ENCODE peak calls at places on chromosomes 5 and 9, in nine cellular contexts. One of them, this sample, is unnamed.

GRCh38 chr5:152274206-152274605 is 130.9 kb downstream of the NMUR2 start:
- DNase-seq in HFFc6: no peak
- DNase-seq in GM06990: no peak
- DNase-seq in stimulated activated naive CD4-positive, alpha-beta T cell: no peak
- DNase-seq in fibroblast of the aortic adventitia: no peak
- DNase-seq in LHCN-M2: no peak
- DNase-seq in globus pallidus: no peak
- DNase-seq in NCI-H1417: no peak
- DNase-seq in NCI-H1436 treated with DMSO at 0.1 percent for 48 hours: no peak
- DNase-seq in this sample: no peak

GRCh38 chr5:147040856-147041255 is 162.3 kb upstream of the PPP2R2B start:
- DNase-seq in HFFc6: no peak
- DNase-seq in stimulated activated naive CD4-positive, alpha-beta T cell: no peak
- DNase-seq in GM06990: no peak
- DNase-seq in LHCN-M2: no peak
- DNase-seq in globus pallidus: no peak
- DNase-seq in NCI-H1417: no peak
- DNase-seq in fibroblast of the aortic adventitia: no peak
- DNase-seq in NCI-H1436 treated with DMSO at 0.1 percent for 48 hours: no peak
- DNase-seq in this sample: no peak

GRCh38 chr9:88425538-88425950 is 37.3 kb downstream of the SPIN1 start:
- DNase-seq in HFFc6: no peak
- DNase-seq in NCI-H1417: no peak
- DNase-seq in globus pallidus: no peak
- DNase-seq in fibroblast of the aortic adventitia: peak
- DNase-seq in GM06990: no peak
- DNase-seq in NCI-H1436 treated with DMSO at 0.1 percent for 48 hours: no peak
- DNase-seq in stimulated activated naive CD4-positive, alpha-beta T cell: no peak
- DNase-seq in LHCN-M2: peak
- DNase-seq in this sample: peak

GRCh38 chr5:36364473-36364872 is 62.8 kb upstream of the RANBP3L start:
- DNase-seq in globus pallidus: no peak
- DNase-seq in stimulated activated naive CD4-positive, alpha-beta T cell: no peak
- DNase-seq in NCI-H1436 treated with DMSO at 0.1 percent for 48 hours: no peak
- DNase-seq in fibroblast of the aortic adventitia: no peak
- DNase-seq in HFFc6: no peak
- DNase-seq in LHCN-M2: no peak
- DNase-seq in NCI-H1417: no peak
- DNase-seq in GM06990: no peak
- DNase-seq in this sample: no peak

GRCh38 chr9:131616983-131617604 is 71.8 kb downstream of the PRRT1B start:
- DNase-seq in LHCN-M2: no peak
- DNase-seq in stimulated activated naive CD4-positive, alpha-beta T cell: no peak
- DNase-seq in fibroblast of the aortic adventitia: peak
- DNase-seq in globus pallidus: no peak
- DNase-seq in HFFc6: no peak
- DNase-seq in NCI-H1436 treated with DMSO at 0.1 percent for 48 hours: no peak
- DNase-seq in NCI-H1417: no peak
- DNase-seq in GM06990: no peak
- DNase-seq in this sample: no peak

GRCh38 chr9:132193227-132194110 is 31.6 kb downstream of the NTNG2 start:
- DNase-seq in stimulated activated naive CD4-positive, alpha-beta T cell: no peak
- DNase-seq in globus pallidus: peak
- DNase-seq in NCI-H1436 treated with DMSO at 0.1 percent for 48 hours: no peak
- DNase-seq in GM06990: no peak
- DNase-seq in NCI-H1417: no peak
- DNase-seq in fibroblast of the aortic adventitia: no peak
- DNase-seq in HFFc6: no peak
- DNase-seq in LHCN-M2: no peak
- DNase-seq in this sample: no peak

GRCh38 chr5:75660678-75661465 is 49.6 kb downstream of the ANKDD1B start:
- DNase-seq in HFFc6: no peak
- DNase-seq in stimulated activated naive CD4-positive, alpha-beta T cell: no peak
- DNase-seq in LHCN-M2: no peak
- DNase-seq in globus pallidus: no peak
- DNase-seq in NCI-H1436 treated with DMSO at 0.1 percent for 48 hours: no peak
- DNase-seq in fibroblast of the aortic adventitia: no peak
- DNase-seq in GM06990: peak
- DNase-seq in NCI-H1417: no peak
- DNase-seq in this sample: no peak

GRCh38 chr9:99820330-99821186 is 1.1 kb upstream of the NR4A3 start:
- DNase-seq in NCI-H1436 treated with DMSO at 0.1 percent for 48 hours: no peak
- DNase-seq in stimulated activated naive CD4-positive, alpha-beta T cell: peak
- DNase-seq in NCI-H1417: peak
- DNase-seq in fibroblast of the aortic adventitia: peak
- DNase-seq in globus pallidus: peak
- DNase-seq in GM06990: no peak
- DNase-seq in LHCN-M2: peak
- DNase-seq in HFFc6: peak
- DNase-seq in this sample: peak

GRCh38 chr5:141517902-141518610 is 29.2 kb downstream of the PCDHGC5 start:
- DNase-seq in LHCN-M2: peak
- DNase-seq in globus pallidus: no peak
- DNase-seq in fibroblast of the aortic adventitia: peak
- DNase-seq in NCI-H1436 treated with DMSO at 0.1 percent for 48 hours: no peak
- DNase-seq in HFFc6: peak
- DNase-seq in GM06990: no peak
- DNase-seq in NCI-H1417: no peak
- DNase-seq in stimulated activated naive CD4-positive, alpha-beta T cell: no peak
- DNase-seq in this sample: peak

GRCh38 chr5:82278711-82279370 is 687 bp upstream of the RPS23 start:
- DNase-seq in GM06990: no peak
- DNase-seq in stimulated activated naive CD4-positive, alpha-beta T cell: no peak
- DNase-seq in NCI-H1436 treated with DMSO at 0.1 percent for 48 hours: no peak
- DNase-seq in NCI-H1417: no peak
- DNase-seq in HFFc6: no peak
- DNase-seq in LHCN-M2: no peak
- DNase-seq in globus pallidus: no peak
- DNase-seq in fibroblast of the aortic adventitia: no peak
- DNase-seq in this sample: no peak

GRCh38 chr5:169027456-169028118 is 273.4 kb downstream of the SLIT3 start:
- DNase-seq in HFFc6: no peak
- DNase-seq in globus pallidus: no peak
- DNase-seq in stimulated activated naive CD4-positive, alpha-beta T cell: no peak
- DNase-seq in NCI-H1436 treated with DMSO at 0.1 percent for 48 hours: no peak
- DNase-seq in NCI-H1417: no peak
- DNase-seq in LHCN-M2: no peak
- DNase-seq in GM06990: no peak
- DNase-seq in fibroblast of the aortic adventitia: no peak
- DNase-seq in this sample: no peak

GRCh38 chr5:116406306-116407041 is 168.1 kb downstream of the SEMA6A start:
- DNase-seq in fibroblast of the aortic adventitia: no peak
- DNase-seq in GM06990: no peak
- DNase-seq in LHCN-M2: no peak
- DNase-seq in NCI-H1417: no peak
- DNase-seq in NCI-H1436 treated with DMSO at 0.1 percent for 48 hours: no peak
- DNase-seq in stimulated activated naive CD4-positive, alpha-beta T cell: no peak
- DNase-seq in HFFc6: no peak
- DNase-seq in globus pallidus: no peak
- DNase-seq in this sample: no peak

GRCh38 chr5:35198096-35198495 is 32.2 kb downstream of the PRLR start:
- DNase-seq in fibroblast of the aortic adventitia: peak
- DNase-seq in stimulated activated naive CD4-positive, alpha-beta T cell: no peak
- DNase-seq in NCI-H1417: peak
- DNase-seq in globus pallidus: no peak
- DNase-seq in HFFc6: peak
- DNase-seq in LHCN-M2: peak
- DNase-seq in GM06990: no peak
- DNase-seq in NCI-H1436 treated with DMSO at 0.1 percent for 48 hours: no peak
- DNase-seq in this sample: peak

GRCh38 chr9:91298304-91298703 is 63.4 kb downstream of the AUH start:
- DNase-seq in HFFc6: no peak
- DNase-seq in globus pallidus: no peak
- DNase-seq in GM06990: no peak
- DNase-seq in LHCN-M2: peak
- DNase-seq in stimulated activated naive CD4-positive, alpha-beta T cell: no peak
- DNase-seq in fibroblast of the aortic adventitia: peak
- DNase-seq in NCI-H1436 treated with DMSO at 0.1 percent for 48 hours: no peak
- DNase-seq in NCI-H1417: no peak
- DNase-seq in this sample: no peak

GRCh38 chr5:149403923-149404745 is 25.0 kb upstream of the IL17B start:
- DNase-seq in NCI-H1417: no peak
- DNase-seq in globus pallidus: no peak
- DNase-seq in stimulated activated naive CD4-positive, alpha-beta T cell: no peak
- DNase-seq in fibroblast of the aortic adventitia: peak
- DNase-seq in GM06990: no peak
- DNase-seq in NCI-H1436 treated with DMSO at 0.1 percent for 48 hours: no peak
- DNase-seq in HFFc6: peak
- DNase-seq in LHCN-M2: peak
- DNase-seq in this sample: peak

GRCh38 chr5:77356740-77357139 is 135.4 kb downstream of the WDR41 start:
- DNase-seq in NCI-H1436 treated with DMSO at 0.1 percent for 48 hours: no peak
- DNase-seq in LHCN-M2: no peak
- DNase-seq in GM06990: peak
- DNase-seq in globus pallidus: no peak
- DNase-seq in stimulated activated naive CD4-positive, alpha-beta T cell: no peak
- DNase-seq in NCI-H1417: no peak
- DNase-seq in HFFc6: peak
- DNase-seq in fibroblast of the aortic adventitia: no peak
- DNase-seq in this sample: peak

GRCh38 chr9:105967798-105968197 is 273.5 kb downstream of the TMEM38B start:
- DNase-seq in NCI-H1417: no peak
- DNase-seq in LHCN-M2: no peak
- DNase-seq in fibroblast of the aortic adventitia: no peak
- DNase-seq in GM06990: no peak
- DNase-seq in globus pallidus: peak
- DNase-seq in HFFc6: no peak
- DNase-seq in stimulated activated naive CD4-positive, alpha-beta T cell: no peak
- DNase-seq in NCI-H1436 treated with DMSO at 0.1 percent for 48 hours: no peak
- DNase-seq in this sample: no peak

GRCh38 chr9:72577212-72577753 is 55.9 kb downstream of the TMC1 start:
- DNase-seq in HFFc6: peak
- DNase-seq in globus pallidus: no peak
- DNase-seq in fibroblast of the aortic adventitia: peak
- DNase-seq in NCI-H1417: no peak
- DNase-seq in GM06990: no peak
- DNase-seq in stimulated activated naive CD4-positive, alpha-beta T cell: no peak
- DNase-seq in NCI-H1436 treated with DMSO at 0.1 percent for 48 hours: no peak
- DNase-seq in LHCN-M2: peak
- DNase-seq in this sample: peak

GRCh38 chr5:126852104-126852531 is 75.2 kb downstream of the LMNB1 start:
- DNase-seq in globus pallidus: no peak
- DNase-seq in NCI-H1436 treated with DMSO at 0.1 percent for 48 hours: no peak
- DNase-seq in HFFc6: no peak
- DNase-seq in fibroblast of the aortic adventitia: peak
- DNase-seq in GM06990: no peak
- DNase-seq in stimulated activated naive CD4-positive, alpha-beta T cell: peak
- DNase-seq in NCI-H1417: no peak
- DNase-seq in LHCN-M2: peak
- DNase-seq in this sample: no peak

GRCh38 chr5:170445936-170446335 is 56.8 kb upstream of the KCNMB1 start:
- DNase-seq in GM06990: no peak
- DNase-seq in HFFc6: no peak
- DNase-seq in fibroblast of the aortic adventitia: no peak
- DNase-seq in NCI-H1436 treated with DMSO at 0.1 percent for 48 hours: no peak
- DNase-seq in LHCN-M2: no peak
- DNase-seq in stimulated activated naive CD4-positive, alpha-beta T cell: no peak
- DNase-seq in globus pallidus: no peak
- DNase-seq in NCI-H1417: no peak
- DNase-seq in this sample: no peak

GRCh38 chr9:127942152-127943010 is 4.7 kb upstream of the DPM2 start:
- DNase-seq in globus pallidus: no peak
- DNase-seq in fibroblast of the aortic adventitia: peak
- DNase-seq in LHCN-M2: peak
- DNase-seq in NCI-H1417: peak
- DNase-seq in NCI-H1436 treated with DMSO at 0.1 percent for 48 hours: no peak
- DNase-seq in GM06990: no peak
- DNase-seq in HFFc6: peak
- DNase-seq in stimulated activated naive CD4-positive, alpha-beta T cell: no peak
- DNase-seq in this sample: peak

GRCh38 chr5:124628721-124629596 is 117.5 kb downstream of the ZNF608 start:
- DNase-seq in HFFc6: peak
- DNase-seq in NCI-H1436 treated with DMSO at 0.1 percent for 48 hours: no peak
- DNase-seq in GM06990: no peak
- DNase-seq in stimulated activated naive CD4-positive, alpha-beta T cell: no peak
- DNase-seq in NCI-H1417: no peak
- DNase-seq in LHCN-M2: peak
- DNase-seq in fibroblast of the aortic adventitia: peak
- DNase-seq in globus pallidus: no peak
- DNase-seq in this sample: peak

GRCh38 chr9:70260007-70260443 is 1.2 kb downstream of the SMC5 start:
- DNase-seq in LHCN-M2: no peak
- DNase-seq in globus pallidus: no peak
- DNase-seq in stimulated activated naive CD4-positive, alpha-beta T cell: no peak
- DNase-seq in HFFc6: no peak
- DNase-seq in GM06990: no peak
- DNase-seq in NCI-H1417: no peak
- DNase-seq in fibroblast of the aortic adventitia: no peak
- DNase-seq in NCI-H1436 treated with DMSO at 0.1 percent for 48 hours: no peak
- DNase-seq in this sample: no peak

GRCh38 chr9:109856785-109857184 is 76.8 kb downstream of the PALM2AKAP2 start:
- DNase-seq in stimulated activated naive CD4-positive, alpha-beta T cell: no peak
- DNase-seq in NCI-H1436 treated with DMSO at 0.1 percent for 48 hours: no peak
- DNase-seq in fibroblast of the aortic adventitia: no peak
- DNase-seq in LHCN-M2: peak
- DNase-seq in HFFc6: no peak
- DNase-seq in globus pallidus: peak
- DNase-seq in NCI-H1417: no peak
- DNase-seq in GM06990: no peak
- DNase-seq in this sample: peak